ENCODE peak calls at places on chromosomes 1 and 21, in five cellular contexts. J is K562, D is GM12892, O is GM12878, A is H1. G is an unnamed sample.

GRCh38 chr1:227066999-227067398 is 126.9 kb downstream of the COQ8A start:
- DNase-seq in A (no peak), D (no peak), J (no peak), O (no peak), G (no peak)

GRCh38 chr1:68218485-68218884 is 13.8 kb downstream of the WLS start:
- DNase-seq in D (no peak), O (no peak), A (no peak), J (no peak), G (no peak)

GRCh38 chr1:3608154-3608553 is 3.2 kb downstream of the MEGF6 start:
- DNase-seq in O (no peak), J (no peak), A (no peak), D (no peak), G (no peak)

GRCh38 chr1:53356637-53357036 is 28.8 kb upstream of the LRP8 start:
- DNase-seq in O (no peak), J (no peak), D (no peak), A (no peak), G (no peak)

GRCh38 chr1:231653611-231654010 is 27.0 kb downstream of the DISC1 start:
- DNase-seq in D (no peak), O (no peak), A (no peak), J (no peak), G (no peak)

GRCh38 chr1:168692472-168692871 is 36.5 kb downstream of the DPT start:
- DNase-seq in D (no peak), J (no peak), A (no peak), O (no peak), G (no peak)

GRCh38 chr1:38235705-38236104 is 189.1 kb upstream of the POU3F1 start:
- DNase-seq in D (no peak), O (no peak), J (no peak), A (no peak), G (no peak)

GRCh38 chr1:217891966-217892365 is 260.8 kb downstream of the SPATA17 start:
- DNase-seq in D (no peak), A (no peak), J (no peak), O (no peak), G (no peak)

GRCh38 chr1:59178339-59178744 is 118.6 kb upstream of the FGGY start:
- DNase-seq in A (no peak), J (no peak), D (no peak), O (no peak), G (no peak)

GRCh38 chr1:100583827-100584226 is 45.9 kb downstream of the GPR88 start:
- DNase-seq in O (no peak), A (no peak), D (no peak), J (no peak), G (no peak)
- TF ChIP-seq POLR2A in O (no peak), A (no peak), D (no peak), J (no peak), G (no peak)

GRCh38 chr1:17309701-17310640 is 2.0 kb downstream of the PADI4 start:
- DNase-seq in J (peak), A (no peak), O (no peak), D (no peak), G (no peak)

GRCh38 chr1:17306921-17307320 is 1.1 kb upstream of the PADI4 start:
- DNase-seq in D (no peak), O (no peak), J (no peak), A (no peak), G (no peak)

GRCh38 chr1:17307946-17308345 is at the start of gene PADI4:
- DNase-seq in A (no peak), O (no peak), J (peak), D (no peak), G (no peak)

GRCh38 chr1:17307329-17307728 is 668 bp upstream of the PADI4 start:
- DNase-seq in J (no peak), O (no peak), D (no peak), A (no peak), G (no peak)

DNA sequence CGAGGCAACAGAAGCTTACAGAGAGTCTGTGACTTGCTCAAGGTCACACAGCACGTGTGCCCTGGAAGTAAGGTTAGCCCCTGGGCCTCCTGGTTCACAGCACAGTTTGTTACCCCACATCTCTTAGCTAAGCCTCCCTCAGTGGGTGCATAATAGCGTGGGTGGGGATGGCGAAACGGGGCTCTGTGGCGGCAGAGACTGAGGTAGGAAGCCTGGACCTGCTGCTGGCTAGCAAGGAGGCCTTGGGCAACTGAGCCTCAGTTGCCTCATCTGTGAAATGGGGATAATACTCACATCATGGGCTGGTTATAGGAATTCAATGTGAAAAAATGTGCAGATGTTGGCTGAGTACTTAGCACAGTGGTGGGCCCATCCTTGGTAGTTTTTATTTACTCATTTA is 596 bp downstream of the PADI4 start:
- DNase-seq in A (no peak), D (no peak), J (no peak), O (no peak), G (no peak)
- TF ChIP-seq POLR2AphosphoS5 in A (no peak), D (no peak), J (no peak), O (no peak), G (no peak)

GRCh38 chr1:235468970-235469369 is 35.3 kb downstream of the B3GALNT2 start:
- DNase-seq in J (no peak), A (no peak), O (no peak), D (no peak), G (no peak)
- TF ChIP-seq TAF1 in J (no peak), A (no peak), O (no peak), D (no peak), G (no peak)

GRCh38 chr1:26900001-26900814 is at the start of gene GPATCH3:
- DNase-seq in O (peak), D (peak), J (peak), A (peak), G (peak)
- TF ChIP-seq POLR2A in O (peak), D (peak), J (peak), A (peak), G (peak)

GRCh38 chr21:32426592-32427051 is 14.1 kb downstream of the EVA1C start:
- DNase-seq in D (no peak), O (no peak), A (no peak), J (no peak), G (no peak)
- TF ChIP-seq POLR2AphosphoS5 in D (no peak), O (no peak), A (no peak), J (no peak), G (no peak)

DNA sequence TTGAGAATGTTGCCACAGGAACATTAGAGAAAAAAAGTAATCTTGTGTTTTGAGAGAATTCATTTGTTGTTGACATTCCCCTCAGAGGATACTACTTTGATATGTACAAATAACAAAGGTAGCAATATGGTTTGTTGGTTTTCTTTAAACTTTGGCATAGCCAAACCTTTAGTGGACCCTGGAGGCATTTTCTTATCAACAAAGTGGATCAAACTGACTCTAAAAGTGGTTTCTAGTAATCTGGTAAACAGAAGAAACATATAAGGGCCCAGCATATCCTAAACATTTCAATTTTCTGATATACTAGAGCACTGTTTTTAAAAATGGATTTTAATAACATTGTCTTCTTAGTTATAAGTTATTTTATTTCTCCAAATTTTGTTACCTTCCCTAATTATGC is 29.8 kb downstream of the POU2F1 start:
- DNase-seq in A (no peak), J (no peak), D (no peak), O (no peak), G (no peak)
- TF ChIP-seq TAF1 in A (no peak), J (no peak), D (no peak), O (no peak), G (no peak)

DNA sequence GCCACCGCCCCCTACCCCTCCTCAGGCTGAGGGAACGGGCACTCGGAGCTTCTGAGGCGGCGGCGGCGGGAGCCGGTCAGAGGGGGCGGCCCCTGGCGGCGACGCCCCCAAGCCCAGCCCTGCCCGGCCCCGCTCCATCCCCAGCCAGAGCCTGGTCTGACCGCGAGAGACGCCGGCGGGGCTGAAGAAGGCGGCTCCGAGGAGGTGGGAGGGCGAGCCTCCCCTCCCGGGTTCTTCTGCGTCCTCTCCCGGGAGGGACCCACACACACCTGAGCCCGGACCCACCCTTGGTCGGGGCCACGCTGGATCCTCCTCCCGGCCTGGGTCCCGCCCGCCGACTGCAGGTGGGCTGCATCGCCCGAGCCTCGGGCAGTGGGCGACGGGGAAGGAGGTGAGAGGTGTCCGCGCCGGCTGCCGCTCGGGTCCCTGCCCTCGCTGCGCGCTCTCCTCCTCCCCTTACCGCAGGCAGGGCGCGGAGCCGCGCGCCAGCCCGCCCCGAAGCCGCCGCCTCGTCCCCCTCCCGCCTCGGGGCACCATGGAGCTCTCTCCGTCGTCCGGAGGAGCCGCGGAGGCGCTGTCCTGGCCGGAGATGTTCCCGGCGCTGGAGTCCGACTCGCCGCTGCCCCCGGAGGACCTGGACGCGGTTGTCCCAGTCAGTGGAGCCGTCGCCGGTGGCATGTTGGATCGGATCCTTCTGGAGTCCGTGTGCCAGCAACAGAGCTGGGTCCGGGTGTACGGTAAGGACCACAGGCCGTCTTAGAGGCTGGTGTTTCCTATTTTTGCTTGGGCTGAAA is at the start of gene RASAL2:
- DNase-seq in O (no peak), J (peak), A (peak), D (peak), G (peak)
- TF ChIP-seq POLR2A in O (no peak), J (no peak), A (no peak), D (no peak), G (no peak)

GRCh38 chr1:24927473-24927872 is 2.6 kb downstream of the RUNX3 start:
- DNase-seq in J (no peak), D (no peak), O (no peak), A (no peak), G (no peak)
- TF ChIP-seq POLR2AphosphoS5 in J (no peak), D (no peak), O (no peak), A (no peak), G (no peak)

GRCh38 chr1:202016717-202017384 is 6.5 kb downstream of the ELF3 start:
- DNase-seq in D (no peak), J (no peak), O (no peak), A (no peak), G (no peak)

GRCh38 chr1:202017385-202018225 is 7.2 kb downstream of the ELF3 start:
- DNase-seq in A (no peak), D (no peak), O (no peak), J (peak), G (no peak)

GRCh38 chr1:202015677-202015952 is 5.2 kb downstream of the ELF3 start:
- DNase-seq in O (no peak), J (no peak), A (no peak), D (no peak), G (no peak)

GRCh38 chr1:202014915-202015676 is 4.7 kb downstream of the ELF3 start:
- DNase-seq in A (no peak), D (no peak), J (no peak), O (no peak), G (no peak)

DNA sequence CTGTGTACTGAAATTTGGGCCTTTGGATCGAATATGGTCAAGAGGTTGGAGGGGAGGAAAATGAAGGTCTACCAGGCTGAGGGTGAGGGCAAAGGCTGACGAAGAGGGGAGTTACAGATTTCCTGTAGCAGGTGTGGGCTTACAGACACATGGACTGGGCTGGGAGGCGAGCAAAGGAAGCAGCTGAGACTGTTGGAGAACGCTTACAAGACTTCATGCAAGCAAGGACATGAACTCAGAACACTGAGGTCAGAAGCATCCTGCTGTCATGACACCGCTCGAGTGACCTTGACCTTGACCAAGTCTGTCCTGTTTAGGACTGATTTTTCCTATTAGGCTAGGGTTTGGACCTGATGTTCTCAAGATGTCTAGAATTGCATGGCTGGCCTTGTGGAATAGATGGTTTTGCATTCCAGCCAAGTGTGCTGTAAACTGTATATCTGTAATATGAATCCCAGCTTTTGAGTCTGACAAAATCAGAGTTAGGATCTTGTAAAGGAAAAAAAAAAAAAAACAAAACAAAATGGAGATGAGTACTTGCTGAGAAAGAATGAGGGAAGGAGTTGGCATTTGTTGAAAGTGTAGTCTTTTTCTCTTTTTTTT is 5.7 kb downstream of the ELF3 start:
- DNase-seq in O (no peak), J (no peak), D (no peak), A (no peak), G (no peak)
- TF ChIP-seq TAF1 in O (no peak), J (no peak), D (no peak), A (no peak), G (no peak)